ENCODE peak calls at places on chromosome 2, in five cellular contexts. E is lower lobe of right lung, J is left ventricle myocardium inferior, S is fibroblast of mammary gland, Q is A549. O is an unnamed sample.

GRCh38 chr2:96907405-96908041 is 37.6 kb upstream of the SEMA4C start:
- DNase-seq in E (peak), J (peak), S (peak), Q (no peak), O (no peak)

GRCh38 chr2:237819231-237819630 is 20.7 kb downstream of the RBM44 start:
- DNase-seq in E (no peak), J (no peak), S (no peak), Q (no peak), O (no peak)

GRCh38 chr2:12169060-12169406 is 422.6 kb downstream of the LPIN1 start:
- DNase-seq in E (no peak), J (no peak), S (peak), Q (no peak), O (no peak)

GRCh38 chr2:233999182-233999581 is 51.3 kb upstream of the SPP2 start:
- DNase-seq in E (no peak), J (no peak), S (no peak), Q (no peak), O (no peak)

GRCh38 chr2:239106314-239106908 is 258.5 kb downstream of the TWIST2 start:
- DNase-seq in E (no peak), J (peak), S (peak), Q (peak), O (peak)

GRCh38 chr2:220224711-220225519 is 597.5 kb downstream of the SLC4A3 start:
- DNase-seq in E (no peak), J (no peak), S (peak), Q (peak), O (no peak)

GRCh38 chr2:172772637-172773036 is 37.0 kb downstream of the RAPGEF4 start:
- DNase-seq in E (no peak), J (no peak), S (peak), Q (peak), O (no peak)

GRCh38 chr2:20738789-20739188 is 71.8 kb downstream of the GDF7 start:
- DNase-seq in E (no peak), J (no peak), S (no peak), Q (no peak), O (no peak)

GRCh38 chr2:109000654-109001600 is 11.9 kb upstream of the EDAR start:
- DNase-seq in E (no peak), J (no peak), S (no peak), Q (no peak), O (no peak)

GRCh38 chr2:9703701-9704221 is 73.0 kb upstream of the YWHAQ start:
- DNase-seq in E (peak), J (no peak), S (peak), Q (peak), O (peak)

DNA sequence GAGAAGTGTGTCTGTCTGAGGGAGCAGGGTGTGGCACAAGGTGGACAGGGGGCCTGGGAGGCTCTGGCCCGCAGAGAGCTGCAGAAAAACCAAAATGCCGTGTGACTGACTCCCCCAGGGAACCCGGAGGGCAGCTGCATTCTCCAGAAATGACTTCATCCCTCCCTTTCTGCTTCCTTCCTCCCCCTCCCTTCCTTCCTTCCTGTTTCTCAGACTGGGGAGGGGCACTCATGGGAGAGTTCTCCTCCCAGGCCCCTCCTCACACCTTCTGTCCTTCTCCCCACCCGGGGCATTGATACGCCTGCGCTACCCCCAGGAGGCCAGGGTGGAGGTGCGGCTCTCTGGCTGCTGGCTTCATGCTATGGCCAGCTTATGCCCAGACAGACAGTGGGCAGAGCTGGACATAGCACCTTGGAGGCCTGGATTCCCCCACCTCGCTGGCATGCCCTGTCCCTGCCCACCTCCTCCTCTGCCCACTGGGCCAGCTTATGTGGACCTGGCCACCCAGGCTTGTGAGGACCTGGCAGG is 8.2 kb upstream of the GPR17 start:
- DNase-seq in E (no peak), J (no peak), S (peak), Q (peak), O (peak)
- H3K4me3 ChIP-seq in E (no peak), J (peak), S (no peak), Q (no peak), O (no peak)

GRCh38 chr2:134144651-134145050 is 109.2 kb upstream of the MGAT5 start:
- DNase-seq in E (no peak), J (no peak), S (no peak), Q (no peak), O (no peak)

GRCh38 chr2:134145519-134145918 is 108.4 kb upstream of the MGAT5 start:
- DNase-seq in E (no peak), J (no peak), S (no peak), Q (no peak), O (no peak)

GRCh38 chr2:134142903-134143302 is 111.0 kb upstream of the MGAT5 start:
- DNase-seq in E (no peak), J (no peak), S (peak), Q (no peak), O (no peak)

GRCh38 chr2:134143568-134143967 is 110.3 kb upstream of the MGAT5 start:
- DNase-seq in E (no peak), J (no peak), S (no peak), Q (no peak), O (no peak)

DNA sequence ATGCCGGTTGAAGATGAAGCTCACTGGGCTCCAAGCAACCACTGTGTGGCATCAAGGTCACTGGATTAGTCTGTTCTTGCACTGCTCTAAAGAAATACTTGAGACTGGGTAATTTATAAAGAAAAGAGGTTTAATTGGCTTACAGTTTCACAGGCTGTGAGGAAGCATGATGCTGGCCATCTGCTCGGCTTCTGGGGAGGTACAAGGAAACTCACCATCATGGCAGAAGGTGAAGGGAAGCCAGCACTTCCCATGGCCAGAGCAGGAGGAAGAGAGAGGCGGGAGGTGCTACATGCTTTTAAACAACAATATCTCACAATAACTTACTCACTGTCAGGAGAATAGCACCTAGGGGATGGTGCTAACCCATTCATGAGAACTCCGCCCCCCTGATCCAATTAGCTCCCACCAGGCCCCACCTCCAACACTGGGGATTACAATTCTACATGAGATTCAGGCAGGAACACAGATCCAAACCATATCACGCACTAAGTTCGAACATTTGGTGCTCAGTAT is 109.7 kb upstream of the MGAT5 start:
- DNase-seq in E (no peak), J (no peak), S (no peak), Q (no peak), O (no peak)
- TF ChIP-seq CTCF in E (no peak), J (no peak), S (no peak), Q (no peak), O (no peak)

DNA sequence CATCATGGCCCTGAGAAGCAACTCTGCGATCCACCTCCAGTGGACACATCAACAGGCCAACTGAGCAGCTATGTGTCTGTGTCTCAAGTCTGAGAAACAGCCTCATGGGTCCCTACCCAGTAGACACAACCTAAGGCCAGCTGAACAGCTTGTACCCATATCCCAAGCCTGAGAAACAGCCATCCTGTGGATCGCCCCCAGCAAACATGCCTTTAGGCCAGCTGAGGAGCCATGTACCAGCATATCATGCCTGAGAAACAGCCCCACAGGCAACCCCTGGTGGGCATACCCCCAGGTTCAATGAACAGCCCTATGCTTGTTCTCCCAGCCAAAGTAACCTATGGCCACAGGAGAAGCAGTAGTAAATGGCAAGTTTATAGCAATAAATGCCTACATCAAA is 126.7 kb upstream of the OTX1 start:
- DNase-seq in E (no peak), J (no peak), S (no peak), Q (no peak), O (no peak)
- H3K4me3 ChIP-seq in E (no peak), J (no peak), S (no peak), Q (no peak), O (no peak)

GRCh38 chr2:45879406-45879805 is 227.9 kb downstream of the PRKCE start:
- DNase-seq in E (peak), J (no peak), S (no peak), Q (peak), O (no peak)
- TF ChIP-seq CTCF in E (peak), J (peak), S (no peak), Q (no peak), O (no peak)

GRCh38 chr2:43074592-43075053 is 151.8 kb downstream of the ZFP36L2 start:
- DNase-seq in E (no peak), J (no peak), S (no peak), Q (no peak), O (no peak)

GRCh38 chr2:43075054-43075593 is 151.3 kb downstream of the ZFP36L2 start:
- DNase-seq in E (no peak), J (peak), S (peak), Q (peak), O (peak)

GRCh38 chr2:43075906-43076585 is 150.4 kb downstream of the ZFP36L2 start:
- DNase-seq in E (no peak), J (no peak), S (peak), Q (peak), O (no peak)

GRCh38 chr2:43073373-43073772 is 153.0 kb downstream of the ZFP36L2 start:
- DNase-seq in E (no peak), J (peak), S (peak), Q (peak), O (no peak)

DNA sequence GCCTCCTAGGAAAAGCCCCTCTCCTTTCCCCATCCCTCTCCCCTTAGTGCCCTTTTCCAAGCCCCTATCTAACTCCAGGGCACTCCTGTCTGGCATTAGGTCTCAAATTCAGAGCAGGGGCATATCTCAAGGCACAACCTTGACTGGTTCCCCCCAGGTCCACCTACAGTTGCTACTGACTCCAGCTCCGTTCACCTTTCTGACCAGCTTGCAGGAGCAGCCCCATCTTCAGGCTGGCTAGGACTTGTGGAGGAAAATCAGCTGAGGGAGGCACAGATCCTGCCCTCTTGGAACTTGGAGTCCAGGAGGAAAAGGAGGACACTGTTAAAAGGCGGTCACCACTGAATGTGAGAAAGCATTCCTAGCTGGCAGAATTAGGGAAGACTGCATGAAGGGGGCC is 152.4 kb downstream of the ZFP36L2 start:
- DNase-seq in E (no peak), J (no peak), S (no peak), Q (no peak), O (no peak)
- H3K4me3 ChIP-seq in E (no peak), J (no peak), S (no peak), Q (no peak), O (no peak)

DNA sequence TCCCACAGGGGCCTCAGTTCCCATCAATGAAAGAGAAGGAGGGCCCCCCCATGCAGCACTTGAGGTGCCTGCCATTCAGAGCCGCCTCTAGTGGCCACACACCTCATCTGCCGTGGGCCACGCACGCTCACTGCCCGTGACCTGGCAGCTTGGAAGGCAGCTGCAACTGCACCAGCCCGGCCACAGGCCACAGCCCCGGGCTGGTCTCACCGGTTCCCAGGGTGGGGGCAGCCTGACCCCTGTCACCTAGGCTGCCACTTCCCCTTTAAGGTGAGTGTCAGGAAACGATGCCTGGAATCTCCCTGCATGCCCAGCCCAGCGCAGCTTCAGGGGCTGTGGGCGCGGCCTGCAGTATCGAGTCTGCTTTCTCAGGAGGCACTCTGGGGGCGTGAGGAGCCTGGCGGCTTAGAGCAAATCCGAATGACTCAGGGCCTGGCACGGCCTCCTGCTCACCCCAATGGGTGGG is 2.6 kb downstream of the MAB21L4 start:
- DNase-seq in E (no peak), J (no peak), S (peak), Q (no peak), O (no peak)
- TF ChIP-seq CTCF in E (no peak), J (no peak), S (no peak), Q (no peak), O (no peak)